ENCODE peak calls at places on chromosomes 6 and 20, in four cellular contexts. Y, G, N and U are unnamed samples. For H3K4me1 and H3K9me3, the result is how much of the 10 kb centered on the place peaks cover.

GRCh38 chr20:14441201-14441600 is 103.8 kb upstream of the FLRT3 start:
- DNase-seq in Y (no peak), N (peak), G (no peak), U (peak)

GRCh38 chr6:137903933-137904821 is 37.1 kb downstream of the TNFAIP3 start:
- DNase-seq in G (no peak), Y (peak), N (no peak), U (no peak)

GRCh38 chr20:47318596-47319516 is 37.6 kb downstream of the ZMYND8 start:
- DNase-seq in N (peak), Y (peak), G (peak), U (peak)

GRCh38 chr20:6764619-6765018 is 2.9 kb upstream of the BMP2 start:
- DNase-seq in G (no peak), N (no peak), Y (no peak), U (no peak)

GRCh38 chr6:37306624-37307222 is 47.1 kb upstream of the RNF8 start:
- DNase-seq in G (no peak), Y (no peak), N (no peak), U (peak)

GRCh38 chr6:47083586-47084047 is 41.5 kb upstream of the ADGRF1 start:
- DNase-seq in G (peak), Y (peak), N (peak), U (peak)

GRCh38 chr6:146881228-146882181 is 282.7 kb downstream of the ADGB start:
- DNase-seq in Y (no peak), N (no peak), G (no peak), U (no peak)

GRCh38 chr6:117506180-117506835 is 23.8 kb downstream of the DCBLD1 start:
- DNase-seq in G (no peak), Y (no peak), N (no peak), U (no peak)

GRCh38 chr6:127518710-127519468 is at the start of gene MTCL3:
- DNase-seq in N (no peak), Y (peak), G (no peak), U (no peak)

GRCh38 chr6:170143401-170144150 is 147.3 kb downstream of the DLL1 start:
- DNase-seq in N (no peak), Y (no peak), G (no peak), U (no peak)

GRCh38 chr6:43911625-43912577 is 141.9 kb downstream of the VEGFA start:
- DNase-seq in G (no peak), Y (peak), N (no peak), U (no peak)

GRCh38 chr6:130908188-130908587 is 81.0 kb downstream of the SMLR1 start:
- DNase-seq in Y (no peak), N (no peak), G (no peak), U (no peak)

GRCh38 chr6:122998403-122998965 is 2.4 kb downstream of the CLVS2 start:
- DNase-seq in Y (no peak), N (no peak), G (no peak), U (no peak)

GRCh38 chr6:164612731-164613130 is 696.7 kb downstream of the C6orf118 start:
- DNase-seq in Y (no peak), N (peak), G (no peak), U (no peak)

GRCh38 chr6:152004896-152005295 is 197.4 kb downstream of the ESR1 start:
- DNase-seq in N (no peak), G (no peak), Y (no peak), U (no peak)

GRCh38 chr20:61437280-61438206 is 185.5 kb downstream of the CDH4 start:
- DNase-seq in N (no peak), G (peak), Y (no peak), U (peak)

GRCh38 chr20:25623225-25623735 is 534 bp downstream of the NANP start:
- DNase-seq in Y (peak), N (peak), G (peak), U (peak)

GRCh38 chr6:63351995-63352586 is 32.3 kb upstream of the LGSN start:
- DNase-seq in N (peak), G (no peak), Y (peak), U (peak)

GRCh38 chr6:20178327-20178726 is 33.9 kb downstream of the MBOAT1 start:
- DNase-seq in N (no peak), Y (no peak), G (no peak), U (no peak)

GRCh38 chr6:96002912-96003311 is 12.9 kb upstream of the FUT9 start:
- DNase-seq in Y (no peak), G (no peak), N (no peak), U (no peak)

GRCh38 chr6:31157543-31158139 is at the start of gene CCHCR1:
- DNase-seq in N (no peak), Y (no peak), G (peak), U (peak)

GRCh38 chr20:52824494-52825216 is 147.5 kb upstream of the TSHZ2 start:
- DNase-seq in Y (no peak), G (no peak), N (no peak), U (no peak)

GRCh38 chr6:23213193-23213592 is 643.8 kb downstream of the HDGFL1 start:
- DNase-seq in N (peak), G (no peak), Y (no peak), U (peak)

GRCh38 chr20:23606652-23607049 is 934 bp upstream of the CST9 start:
- DNase-seq in N (peak), G (peak), Y (peak), U (peak)

GRCh38 chr6:161302949-161303348 is 29.1 kb upstream of the AGPAT4 start:
- DNase-seq in Y (no peak), G (no peak), N (no peak), U (no peak)

GRCh38 chr6:11653028-11653583 is 115.6 kb downstream of the TMEM170B start:
- DNase-seq in Y (peak), N (peak), G (no peak), U (peak)

GRCh38 chr6:112931835-112932234 is 584.7 kb downstream of the RFPL4B start:
- DNase-seq in Y (no peak), N (no peak), G (no peak), U (peak)

GRCh38 chr20:19886666-19887288 is 128.7 kb downstream of the RIN2 start:
- DNase-seq in N (peak), Y (peak), G (no peak), U (peak)

DNA sequence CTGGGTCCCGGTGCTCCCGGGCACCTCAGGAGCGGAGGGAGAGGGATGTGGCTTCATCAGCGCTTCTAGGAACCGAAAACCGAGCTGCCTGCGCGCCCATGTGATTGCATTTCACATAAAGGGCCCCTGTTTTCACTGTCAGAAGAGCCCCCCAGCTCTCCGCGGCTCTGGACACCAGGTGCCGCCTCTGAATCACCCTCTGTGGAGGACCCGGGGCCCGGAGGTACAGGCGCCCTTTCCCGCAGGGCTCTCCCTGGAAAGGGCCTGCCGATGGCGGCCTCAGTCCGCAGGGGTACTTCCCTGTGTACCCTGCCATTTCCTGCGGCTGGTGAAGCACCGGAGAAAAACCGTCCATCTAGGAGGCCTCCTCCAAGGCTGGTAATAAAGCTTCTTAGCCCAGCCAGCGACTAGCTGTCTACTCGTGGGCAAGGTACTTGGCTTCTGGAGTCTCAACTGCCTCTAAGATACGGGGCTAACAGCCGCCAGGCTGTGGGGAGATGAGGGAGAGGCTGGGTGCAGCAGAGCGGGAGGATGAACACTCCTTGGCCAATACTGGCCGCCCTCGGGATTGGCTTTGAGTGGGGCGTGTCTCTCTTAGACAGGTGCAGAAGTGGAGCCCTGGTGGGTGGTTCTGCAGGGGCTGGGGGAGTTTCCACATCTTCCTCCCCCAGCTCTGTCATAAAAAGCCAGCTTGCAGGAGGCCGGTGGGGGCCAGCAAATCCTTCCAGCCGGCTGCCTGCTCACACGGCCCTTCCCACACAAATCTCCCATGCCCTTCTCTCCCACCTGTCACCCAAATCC is 1.6 kb downstream of the PPP1R16B start:
- DNase-seq in N (no peak), Y (no peak), G (no peak), U (no peak)
- H3K4me1 ChIP-seq in N (under half), Y (under half), G (under half), U (under half)

GRCh38 chr6:69704916-69705315 is 91.9 kb downstream of the LMBRD1 start:
- DNase-seq in Y (no peak), N (no peak), G (no peak), U (no peak)

GRCh38 chr6:69706724-69707123 is 90.1 kb downstream of the LMBRD1 start:
- DNase-seq in N (no peak), G (no peak), Y (no peak), U (no peak)

DNA sequence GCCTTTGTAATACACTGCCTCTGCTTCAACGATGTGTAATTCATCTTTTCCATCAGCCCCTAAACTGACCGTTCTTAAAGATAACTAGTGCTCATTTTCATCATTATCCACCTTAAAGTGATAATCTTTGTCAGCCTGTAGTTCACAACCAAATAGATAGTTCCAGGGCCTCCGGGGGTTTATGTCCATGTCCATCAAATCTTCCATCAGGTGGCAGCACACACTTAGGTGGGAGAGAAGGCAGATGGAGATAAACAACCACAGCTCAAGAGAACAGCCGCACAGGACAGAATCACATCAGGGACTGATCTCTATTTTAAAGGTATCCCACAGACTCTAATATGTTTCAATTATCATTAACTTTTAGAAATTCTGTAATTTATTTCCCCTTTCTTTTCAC is 90.9 kb downstream of the LMBRD1 start:
- DNase-seq in Y (no peak), G (no peak), N (no peak), U (no peak)
- H3K9me3 ChIP-seq in Y (under half), G (under half), N (under half), U (under half)

GRCh38 chr20:32362924-32363364 is 4.8 kb downstream of the ASXL1 start:
- DNase-seq in G (no peak), Y (no peak), N (no peak), U (no peak)

GRCh38 chr20:32363492-32363891 is 5.4 kb downstream of the ASXL1 start:
- DNase-seq in G (no peak), Y (no peak), N (no peak), U (no peak)

GRCh38 chr20:32366380-32366779 is 8.2 kb downstream of the ASXL1 start:
- DNase-seq in Y (no peak), N (no peak), G (no peak), U (no peak)

GRCh38 chr20:32364554-32365208 is 6.5 kb downstream of the ASXL1 start:
- DNase-seq in Y (no peak), N (no peak), G (no peak), U (no peak)

DNA sequence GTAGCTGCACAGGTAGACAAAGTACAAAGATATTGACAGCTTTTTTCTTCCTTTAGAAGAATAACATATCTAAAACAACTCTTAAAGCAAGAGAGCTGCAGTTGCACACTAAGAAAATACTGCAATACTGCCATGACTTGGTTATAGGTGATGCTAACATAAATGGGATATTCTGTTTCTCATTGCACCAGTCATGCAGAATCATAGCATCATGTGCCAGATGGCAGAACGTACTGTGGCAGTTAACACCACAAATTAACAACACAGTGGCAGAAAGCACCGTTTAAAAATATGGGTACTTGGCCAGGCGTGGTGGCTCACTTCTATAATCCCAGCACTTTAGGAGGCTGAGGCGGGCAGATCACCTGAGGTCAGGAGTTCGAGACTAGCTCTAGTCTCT is 7.4 kb downstream of the ASXL1 start:
- DNase-seq in G (no peak), Y (no peak), N (no peak), U (no peak)
- H3K4me1 ChIP-seq in G (under half), Y (under half), N (under half), U (under half)

DNA sequence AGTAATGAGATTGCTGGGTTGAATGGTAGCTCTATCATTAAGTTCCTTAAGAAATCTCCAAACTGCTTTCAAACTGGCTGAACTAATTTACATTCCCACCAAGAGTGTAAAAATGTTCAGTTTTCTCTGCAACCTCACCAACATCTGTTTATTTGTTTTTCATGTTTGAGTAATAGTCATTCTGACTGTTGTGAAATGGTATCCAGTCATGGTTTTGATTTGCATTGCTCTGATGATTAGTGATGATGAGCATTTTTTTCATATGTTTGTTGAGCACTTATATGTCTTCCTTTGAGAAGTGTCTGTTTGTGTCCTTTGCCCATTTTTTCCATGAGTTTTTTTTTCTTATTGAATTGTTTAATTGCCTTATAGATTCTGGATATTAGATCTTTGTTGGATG is 24.9 kb downstream of the DEFB125 start:
- DNase-seq in Y (no peak), G (no peak), N (no peak), U (no peak)
- H3K9me3 ChIP-seq in Y (under half), G (under half), N (under half), U (under half)

GRCh38 chr6:132490024-132490423 is 22.9 kb downstream of the STX7 start:
- DNase-seq in Y (no peak), G (peak), N (no peak), U (peak)

GRCh38 chr6:132489376-132489775 is 23.5 kb downstream of the STX7 start:
- DNase-seq in Y (no peak), G (no peak), N (no peak), U (no peak)

GRCh38 chr6:132491303-132491702 is 21.6 kb downstream of the STX7 start:
- DNase-seq in Y (no peak), G (peak), N (no peak), U (no peak)

GRCh38 chr6:132491881-132492280 is 21.0 kb downstream of the STX7 start:
- DNase-seq in G (no peak), Y (no peak), N (no peak), U (no peak)

DNA sequence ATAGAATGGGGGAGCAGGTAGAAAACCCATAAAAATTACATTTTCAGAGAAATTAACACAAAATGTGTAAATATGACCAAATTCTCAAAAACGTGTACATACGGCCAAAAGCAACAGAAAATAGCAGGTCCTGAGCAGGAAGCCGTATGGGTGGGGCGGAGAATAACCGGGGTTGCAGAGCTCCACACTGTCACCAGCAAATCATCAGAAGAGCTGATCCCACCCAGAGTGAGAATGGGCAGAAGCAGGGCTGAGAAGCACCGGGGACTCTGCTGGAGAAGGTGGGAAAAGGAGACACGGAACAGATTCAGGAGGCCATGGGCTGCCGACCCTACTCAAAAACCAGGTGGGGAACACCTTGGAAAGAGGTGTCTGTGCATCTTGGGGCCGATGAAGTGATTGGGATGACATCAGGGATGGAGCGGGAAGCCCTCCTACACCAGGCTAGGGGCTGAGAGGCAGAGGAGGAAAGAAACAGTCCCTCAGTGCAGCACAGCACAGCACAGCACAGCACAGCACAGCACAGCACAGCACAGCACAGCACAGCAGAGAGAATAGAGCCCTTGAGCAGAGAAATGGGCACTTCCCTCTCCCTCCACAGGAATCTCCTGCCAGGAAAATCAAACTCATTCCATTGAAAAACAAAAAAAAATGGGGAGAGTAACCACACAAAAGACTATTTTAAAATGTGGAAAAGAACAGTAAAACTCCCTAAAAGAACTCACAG is 22.3 kb downstream of the STX7 start:
- DNase-seq in Y (no peak), G (no peak), N (no peak), U (no peak)
- H3K4me1 ChIP-seq in Y (under half), G (under half), N (under half), U (under half)

GRCh38 chr20:63000958-63001357 is 5.8 kb downstream of the BHLHE23 start:
- DNase-seq in Y (no peak), N (no peak), G (no peak), U (no peak)
- H3K9me3 ChIP-seq in Y (under half), N (under half), G (under half), U (under half)